ENCODE peak calls at places on chromosomes 4 and X, in nine cellular contexts. A, X, U, P, Q, G, W, B and T are unnamed samples.

GRCh38 chrX:103212749-103213457 is 2.0 kb upstream of the BEX4 start:
- DNase-seq in A (no peak), X (no peak), U (no peak), P (no peak), Q (no peak), G (no peak), W (no peak), B (no peak), T (no peak)

GRCh38 chrX:25873196-25873595 is 264.9 kb upstream of the MAGEB18 start:
- DNase-seq in A (no peak), X (no peak), U (no peak), P (no peak), Q (no peak), G (no peak), W (no peak), B (peak; percentile 41), T (no peak)

GRCh38 chr4:75499900-75500299 is 14.3 kb downstream of the RCHY1 start:
- DNase-seq in A (no peak), X (no peak), U (no peak), P (no peak), Q (no peak), G (no peak), W (no peak), B (no peak), T (no peak)

GRCh38 chrX:137362583-137362982 is 203.3 kb upstream of the ZIC3 start:
- DNase-seq in A (no peak), X (no peak), U (no peak), P (no peak), Q (no peak), G (no peak), W (no peak), B (no peak), T (no peak)

GRCh38 chr4:22524895-22525294 is 9.0 kb upstream of the ADGRA3 start:
- DNase-seq in A (no peak), X (no peak), U (no peak), P (no peak), Q (no peak), G (no peak), W (no peak), B (no peak), T (no peak)

GRCh38 chrX:129686422-129686948 is 31.7 kb upstream of the APLN start:
- DNase-seq in A (no peak), X (no peak), U (no peak), P (no peak), Q (no peak), G (no peak), W (no peak), B (peak; percentile 61), T (no peak)

GRCh38 chr4:761739-762138 is 56.1 kb downstream of the PCGF3 start:
- DNase-seq in A (no peak), X (no peak), U (no peak), P (no peak), Q (no peak), G (no peak), W (no peak), B (no peak), T (no peak)

GRCh38 chr4:7854211-7854610 is 85.5 kb downstream of the AFAP1 start:
- DNase-seq in A (no peak), X (no peak), U (no peak), P (no peak), Q (no peak), G (no peak), W (no peak), B (no peak), T (no peak)

GRCh38 chr4:186137193-186137792 is 32.8 kb downstream of the FAM149A start:
- DNase-seq in A (peak; percentile 11), X (peak; percentile 29), U (peak; percentile 15), P (no peak), Q (no peak), G (peak; percentile 39), W (no peak), B (peak; percentile 34), T (no peak)

GRCh38 chr4:145546556-145546955 is 64.9 kb downstream of the SMAD1 start:
- DNase-seq in A (no peak), X (no peak), U (no peak), P (no peak), Q (no peak), G (peak; percentile 47), W (no peak), B (no peak), T (no peak)

GRCh38 chr4:17786567-17786966 is 5.1 kb upstream of the FAM184B start:
- DNase-seq in A (no peak), X (no peak), U (no peak), P (no peak), Q (no peak), G (peak; percentile 12), W (no peak), B (peak; percentile 19), T (no peak)

GRCh38 chr4:111492501-111492900 is 652.8 kb upstream of the FAM241A start:
- DNase-seq in A (no peak), X (no peak), U (no peak), P (no peak), Q (no peak), G (no peak), W (no peak), B (no peak), T (no peak)

GRCh38 chrX:151974336-151975227 is at the start of gene GABRE:
- DNase-seq in A (no peak), X (no peak), U (no peak), P (no peak), Q (no peak), G (peak; percentile 50), W (peak; percentile 38), B (peak; percentile 26), T (no peak)
- H3K4me3 ChIP-seq in A (peak within 1 kb of the TSS; percentile 76), X (no peak within 1 kb of the TSS), U (no peak within 1 kb of the TSS), P (peak within 1 kb of the TSS; percentile 14), Q (no peak within 1 kb of the TSS), G (peak within 1 kb of the TSS; percentile 59), W (peak within 1 kb of the TSS; percentile 42), B (peak within 1 kb of the TSS; percentile 51), T (peak within 1 kb of the TSS; percentile 58)

DNA sequence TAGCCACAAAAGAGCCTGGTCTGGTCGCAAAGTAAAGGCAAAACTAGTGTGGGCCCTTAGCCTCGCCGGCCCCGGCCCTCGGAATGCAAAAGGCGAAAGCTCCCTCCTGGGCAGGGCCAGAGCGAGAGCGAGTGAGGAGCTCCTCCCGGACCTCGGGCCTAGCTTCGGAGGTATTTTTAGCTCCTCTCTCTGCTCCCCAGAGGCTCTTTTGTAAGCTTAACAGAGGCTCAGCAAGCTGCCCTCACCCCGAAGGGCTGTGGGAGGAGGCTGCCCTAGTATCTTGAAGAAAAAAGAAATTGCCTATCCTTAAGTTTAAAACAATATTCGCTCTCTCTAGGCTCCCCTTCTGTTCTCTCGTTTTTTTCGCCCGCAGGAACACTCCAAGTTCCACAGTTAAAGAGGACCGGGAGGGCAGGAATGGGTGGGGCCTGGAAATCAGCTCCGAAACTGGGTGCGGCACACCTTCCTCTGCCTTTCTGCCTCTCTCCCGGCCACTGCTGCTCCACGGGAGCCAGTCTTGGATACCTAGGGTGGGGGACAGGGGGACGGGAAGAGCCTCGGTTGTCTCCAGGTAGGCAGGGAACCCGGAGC is 12.2 kb downstream of the HAND2 start:
- DNase-seq in A (no peak), X (no peak), U (no peak), P (no peak), Q (no peak), G (no peak), W (no peak), B (no peak), T (no peak)
- H3K4me3 ChIP-seq in A (no peak overlapping the region), X (no peak overlapping the region), U (no peak overlapping the region), P (no peak overlapping the region), Q (no peak overlapping the region), G (no peak overlapping the region), W (no peak overlapping the region), B (no peak overlapping the region), T (peak overlapping the region; percentile 4)

GRCh38 chr4:77787969-77788368 is 31.2 kb downstream of the CNOT6L start:
- DNase-seq in A (no peak), X (no peak), U (no peak), P (no peak), Q (no peak), G (no peak), W (no peak), B (no peak), T (no peak)
- H3K4me3 ChIP-seq in A (no peak overlapping the region), X (no peak overlapping the region), U (peak overlapping the region; percentile 7), P (no peak overlapping the region), Q (no peak overlapping the region), G (no peak overlapping the region), W (no peak overlapping the region), B (no peak overlapping the region), T (no peak overlapping the region)

GRCh38 chr4:46387956-46388355 is 2.0 kb downstream of the GABRA2 start:
- DNase-seq in A (no peak), X (no peak), U (no peak), P (no peak), Q (no peak), G (no peak), W (no peak), B (no peak), T (no peak)

GRCh38 chr4:46388860-46389259 is 1.1 kb downstream of the GABRA2 start:
- DNase-seq in A (no peak), X (no peak), U (no peak), P (no peak), Q (no peak), G (no peak), W (no peak), B (no peak), T (no peak)

GRCh38 chr4:46386570-46386969 is 3.4 kb downstream of the GABRA2 start:
- DNase-seq in A (no peak), X (no peak), U (no peak), P (no peak), Q (no peak), G (no peak), W (no peak), B (peak; percentile 4), T (no peak)

GRCh38 chr4:46390353-46391058 is 578 bp upstream of the GABRA2 start:
- DNase-seq in A (no peak), X (no peak), U (no peak), P (no peak), Q (no peak), G (no peak), W (no peak), B (no peak), T (no peak)

GRCh38 chr4:46389301-46389761 is 597 bp downstream of the GABRA2 start:
- DNase-seq in A (no peak), X (no peak), U (no peak), P (no peak), Q (no peak), G (peak; percentile 25), W (no peak), B (no peak), T (no peak)
- H3K4me3 ChIP-seq in A (peak overlapping the region; percentile 32), X (no peak overlapping the region), U (no peak overlapping the region), P (peak overlapping the region; percentile 23), Q (no peak overlapping the region), G (peak overlapping the region; percentile 33), W (no peak overlapping the region), B (no peak overlapping the region), T (peak overlapping the region; percentile 38)

GRCh38 chrX:49185062-49185394 is 1.1 kb downstream of the PRICKLE3 start:
- DNase-seq in A (no peak), X (no peak), U (no peak), P (no peak), Q (no peak), G (no peak), W (no peak), B (no peak), T (no peak)
- H3K4me3 ChIP-seq in A (peak overlapping the region; percentile 63), X (peak overlapping the region; percentile 92), U (peak overlapping the region; percentile 59), P (peak overlapping the region; percentile 79), Q (peak overlapping the region; percentile 19), G (peak overlapping the region; percentile 31), W (no peak overlapping the region), B (peak overlapping the region; percentile 69), T (peak overlapping the region; percentile 56)